ENCODE peak calls at places on chromosomes 7 and 10, in five cellular contexts. U, F, B, D and E are unnamed samples.

GRCh38 chr10:34235164-34235832 is 579.8 kb downstream of the PARD3 start:
- DNase-seq in U (peak), D (no peak), B (no peak), F (peak), E (no peak)

GRCh38 chr7:91778416-91778815 is 102.1 kb downstream of the MTERF1 start:
- DNase-seq in U (no peak), F (no peak), B (no peak), D (no peak), E (no peak)

GRCh38 chr7:32410545-32410944 is 79.6 kb downstream of the LSM5 start:
- DNase-seq in B (no peak), F (no peak), U (no peak), D (no peak), E (no peak)

GRCh38 chr10:120641695-120642094 is 184.7 kb downstream of the PLPP4 start:
- DNase-seq in D (no peak), F (no peak), U (no peak), B (no peak), E (no peak)

GRCh38 chr7:72415586-72415985 is 3.4 kb upstream of the CALN1 start:
- DNase-seq in B (no peak), F (no peak), U (no peak), D (no peak), E (no peak)

GRCh38 chr10:76126607-76127190 is 695.3 kb downstream of the LRMDA start:
- DNase-seq in U (no peak), F (peak), D (no peak), B (no peak), E (no peak)

GRCh38 chr7:23654508-23654907 is 25.5 kb upstream of the FAM221A start:
- DNase-seq in D (no peak), F (peak), U (peak), B (peak), E (peak)

GRCh38 chr10:132036153-132036886 is 29.4 kb upstream of the JAKMIP3 start:
- DNase-seq in F (peak), D (no peak), B (no peak), U (peak), E (peak)

GRCh38 chr7:117806011-117806410 is 67.2 kb downstream of the CTTNBP2 start:
- DNase-seq in F (no peak), D (no peak), B (no peak), U (no peak), E (no peak)

GRCh38 chr10:80322711-80323110 is 33.3 kb upstream of the MAT1A start:
- DNase-seq in B (no peak), D (no peak), F (no peak), U (no peak), E (no peak)

GRCh38 chr7:127474457-127474856 is 81.9 kb upstream of the ZNF800 start:
- DNase-seq in B (no peak), U (peak), F (no peak), D (no peak), E (no peak)

GRCh38 chr10:117138838-117139580 is 939 bp upstream of the VAX1 start:
- DNase-seq in B (no peak), D (no peak), F (no peak), U (peak), E (no peak)

GRCh38 chr10:96339956-96340904 is 18.6 kb downstream of the OPALIN start:
- DNase-seq in D (peak), B (peak), F (peak), U (peak), E (peak)

GRCh38 chr7:147498081-147498480 is 1092.5 kb upstream of the C7orf33 start:
- DNase-seq in U (no peak), B (no peak), F (no peak), D (no peak), E (no peak)

GRCh38 chr10:96587255-96588059 is 645 bp upstream of the TM9SF3 start:
- DNase-seq in B (peak), D (no peak), F (peak), U (peak), E (peak)

GRCh38 chr10:22316286-22317120 is at the start of gene COMMD3:
- DNase-seq in U (peak), D (no peak), F (peak), B (no peak), E (peak)

GRCh38 chr10:98589691-98590090 is 143.0 kb upstream of the HPS1 start:
- DNase-seq in D (no peak), U (no peak), F (no peak), B (no peak), E (no peak)

GRCh38 chr7:4791738-4792536 is 16.5 kb downstream of the AP5Z1 start:
- DNase-seq in F (peak), B (peak), D (no peak), U (peak), E (peak)

GRCh38 chr10:100654835-100655759 is 90.3 kb upstream of the PAX2 start:
- DNase-seq in B (no peak), D (no peak), U (peak), F (no peak), E (no peak)

GRCh38 chr10:124072106-124072505 is 21.3 kb downstream of the CHST15 start:
- DNase-seq in F (no peak), B (no peak), U (no peak), D (no peak), E (no peak)

GRCh38 chr7:151692721-151693120 is 173.0 kb upstream of the RHEB start:
- DNase-seq in D (no peak), B (no peak), U (no peak), F (no peak), E (no peak)

GRCh38 chr10:95741807-95742528 is 14.0 kb upstream of the ENTPD1 start:
- DNase-seq in D (no peak), U (peak), B (no peak), F (no peak), E (no peak)

GRCh38 chr7:27784399-27785053 is 44.6 kb downstream of the TAX1BP1 start:
- DNase-seq in F (peak), B (peak), D (no peak), U (peak), E (no peak)

GRCh38 chr10:12434277-12434676 is 84.9 kb downstream of the CAMK1D start:
- DNase-seq in B (no peak), F (no peak), U (no peak), D (no peak), E (no peak)

GRCh38 chr7:71077743-71078476 is 54.0 kb upstream of the GALNT17 start:
- DNase-seq in D (no peak), B (no peak), U (no peak), F (no peak), E (no peak)

GRCh38 chr10:4733150-4733842 is 92.7 kb upstream of the AKR1E2 start:
- DNase-seq in F (no peak), B (no peak), D (no peak), U (no peak), E (no peak)

GRCh38 chr10:52314822-52315552 is 906 bp downstream of the DKK1 start:
- DNase-seq in B (no peak), F (peak), D (no peak), U (peak), E (no peak)

GRCh38 chr7:71133232-71133622 is 1.3 kb downstream of the GALNT17 start:
- DNase-seq in B (no peak), D (no peak), U (peak), F (no peak), E (peak)

GRCh38 chr7:98469088-98469487 is 68.2 kb upstream of the BAIAP2L1 start:
- DNase-seq in U (no peak), F (no peak), B (no peak), D (no peak), E (no peak)

GRCh38 chr10:3812141-3812540 is 27.1 kb upstream of the KLF6 start:
- DNase-seq in F (no peak), U (no peak), B (no peak), D (no peak), E (no peak)

GRCh38 chr10:19077276-19077675 is 28.7 kb downstream of the MALRD1 start:
- DNase-seq in F (no peak), D (no peak), B (no peak), U (no peak), E (no peak)

GRCh38 chr10:6674282-6674681 is 94.2 kb upstream of the PRKCQ start:
- DNase-seq in B (no peak), F (no peak), U (no peak), D (no peak), E (no peak)

GRCh38 chr7:44305564-44306507 is 19.6 kb downstream of the CAMK2B start:
- DNase-seq in F (no peak), U (no peak), B (no peak), D (no peak), E (peak)

GRCh38 chr10:80324086-80324485 is 32.5 kb downstream of the DYDC1 start:
- DNase-seq in F (peak), U (no peak), B (no peak), D (no peak), E (no peak)

GRCh38 chr10:78623577-78624215 is 445.1 kb upstream of the ZMIZ1 start:
- DNase-seq in B (peak), F (peak), D (no peak), U (no peak), E (no peak)

GRCh38 chr7:88184848-88185304 is 35.0 kb downstream of the SRI start:
- DNase-seq in F (peak), D (no peak), B (no peak), U (no peak), E (no peak)

GRCh38 chr7:105611856-105612775 is 30.8 kb upstream of the EFCAB10 start:
- DNase-seq in D (no peak), F (peak), B (no peak), U (no peak), E (no peak)

GRCh38 chr10:6182454-6183098 is 20.2 kb upstream of the PFKFB3 start:
- DNase-seq in F (no peak), U (no peak), B (no peak), D (no peak), E (peak)

GRCh38 chr10:69406816-69407580 is 9.7 kb downstream of the TACR2 start:
- DNase-seq in U (no peak), F (no peak), D (no peak), B (no peak), E (no peak)

GRCh38 chr10:69407621-69408301 is 9.0 kb downstream of the TACR2 start:
- DNase-seq in U (peak), F (no peak), D (no peak), B (no peak), E (no peak)

GRCh38 chr10:69409176-69409495 is 7.6 kb downstream of the TACR2 start:
- DNase-seq in D (no peak), U (no peak), F (no peak), B (no peak), E (no peak)

GRCh38 chr10:69409968-69410367 is 6.8 kb downstream of the TACR2 start:
- DNase-seq in B (no peak), D (no peak), F (peak), U (no peak), E (no peak)

GRCh38 chr10:69408318-69409175 is 8.2 kb downstream of the TACR2 start:
- DNase-seq in D (peak), U (peak), F (peak), B (peak), E (peak)
- H3K4me3 ChIP-seq in D (peak), U (peak), F (peak), B (no peak), E (peak)

GRCh38 chr10:86206216-86206615 is 160.4 kb downstream of the GRID1 start:
- DNase-seq in U (no peak), F (no peak), B (no peak), D (no peak), E (no peak)
- TF ChIP-seq CTCF in U (no peak), F (no peak), B (no peak), D (no peak), E (no peak)

DNA sequence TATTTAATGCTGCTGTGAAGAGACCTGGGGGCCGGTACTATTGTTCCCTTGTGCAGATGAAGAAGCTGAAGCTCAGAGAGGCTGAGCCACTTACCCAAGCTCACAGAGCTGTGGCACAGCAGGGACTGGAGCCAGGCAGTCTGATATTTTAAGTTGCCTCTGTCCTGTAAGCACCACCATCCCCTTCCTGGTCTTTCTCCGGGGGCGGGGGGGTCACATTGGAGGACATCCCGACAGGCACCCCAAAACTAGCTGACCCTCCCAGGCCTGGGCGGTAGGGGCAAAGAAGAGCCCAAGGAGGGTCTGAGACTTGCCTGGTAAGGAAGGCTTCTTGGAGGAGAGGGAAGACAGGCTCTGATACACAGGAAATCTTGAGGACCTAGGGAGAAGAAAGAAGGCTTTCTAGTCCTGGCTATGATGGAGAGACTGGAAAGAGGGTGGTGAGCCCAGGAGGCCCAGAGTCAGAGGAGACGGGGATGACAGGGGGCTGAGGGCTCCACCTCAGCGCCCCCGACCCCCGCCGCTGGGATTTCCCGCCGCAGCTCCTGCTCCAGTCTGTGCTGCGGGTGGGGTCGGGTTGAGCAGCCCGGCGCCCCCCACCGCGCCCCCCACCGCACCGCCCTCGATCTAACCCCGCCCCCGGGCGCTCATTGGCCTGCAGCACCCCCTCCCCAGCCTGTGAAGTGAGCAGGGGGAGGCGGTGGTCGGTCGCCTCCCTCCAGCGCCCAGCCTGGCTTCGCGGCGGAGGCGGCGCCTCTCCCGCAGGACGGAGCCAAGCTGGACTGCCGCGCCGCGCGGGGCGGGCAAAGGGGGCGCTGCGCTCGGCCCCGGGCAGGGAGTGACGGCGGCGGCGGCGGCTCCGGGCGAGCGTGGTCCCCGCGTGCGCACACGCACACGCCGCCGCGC is at the start of gene ADCYAP1R1:
- DNase-seq in F (no peak), B (no peak), U (peak), D (no peak), E (peak)
- H3K4me3 ChIP-seq in F (no peak), B (no peak), U (peak), D (peak), E (peak)

GRCh38 chr7:157405914-157406810 is 69.4 kb downstream of the DNAJB6 start:
- DNase-seq in F (peak), D (no peak), B (no peak), U (no peak), E (peak)
- TF ChIP-seq CTCF in F (peak), D (no peak), B (peak), U (peak), E (peak)

DNA sequence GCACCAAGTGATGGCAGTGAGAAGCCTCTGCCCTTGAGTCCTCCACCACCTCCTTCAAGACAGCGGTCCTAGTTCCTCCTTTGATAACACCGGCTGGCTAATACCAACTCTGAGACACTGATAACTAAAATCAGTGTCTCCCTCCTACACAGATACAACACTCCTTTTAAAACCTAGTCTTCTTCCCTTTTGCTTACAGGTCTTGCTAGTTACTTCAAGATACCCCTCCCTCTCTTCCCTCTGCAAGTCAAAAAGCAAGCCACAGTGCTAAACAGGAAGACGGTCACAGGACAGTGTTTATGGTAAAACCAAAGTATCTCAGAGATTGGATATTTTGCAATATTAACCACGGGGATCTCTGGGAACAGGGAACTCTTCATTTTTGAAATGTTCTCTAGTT is 4.6 kb downstream of the AKR1B1 start:
- DNase-seq in B (no peak), F (peak), D (no peak), U (no peak), E (no peak)
- H3K4me3 ChIP-seq in B (no peak), F (no peak), D (no peak), U (no peak), E (no peak)

GRCh38 chr7:37920619-37921339 is at the start of gene EPDR1:
- DNase-seq in D (no peak), B (peak), U (peak), F (peak), E (peak)
- TF ChIP-seq CTCF in D (peak), B (no peak), U (peak), F (no peak), E (no peak)

GRCh38 chr10:102112210-102112817 is 7.9 kb downstream of the LDB1 start:
- DNase-seq in B (no peak), U (peak), D (no peak), F (no peak), E (no peak)

GRCh38 chr10:102114861-102115618 is 5.1 kb downstream of the LDB1 start:
- DNase-seq in D (peak), B (no peak), U (peak), F (peak), E (peak)

GRCh38 chr10:102111276-102111675 is 8.9 kb downstream of the LDB1 start:
- DNase-seq in U (no peak), D (no peak), F (no peak), B (no peak), E (no peak)

GRCh38 chr10:102113956-102114857 is 6.0 kb downstream of the LDB1 start:
- DNase-seq in B (no peak), F (peak), U (peak), D (no peak), E (peak)

GRCh38 chr10:102113261-102113955 is 6.8 kb downstream of the LDB1 start:
- DNase-seq in D (no peak), F (no peak), B (no peak), U (no peak), E (no peak)
- H3K4me3 ChIP-seq in D (peak), F (peak), B (peak), U (peak), E (peak)

GRCh38 chr10:133511907-133512528 is 15.1 kb upstream of the CYP2E1 start:
- DNase-seq in F (no peak), B (no peak), D (no peak), U (no peak), E (no peak)
- TF ChIP-seq CTCF in F (no peak), B (no peak), D (no peak), U (no peak), E (no peak)